ENCODE peak calls at places on chromosomes 11 and 22, in eight cellular contexts. V is bronchial epithelial cell; W is NB4; I is sigmoid colon; Q is activated naive CD4-positive, alpha-beta T cell; E is SW 1271; C is posterior cingulate gyrus; R is neural progenitor cell. H is an unnamed sample.

GRCh38 chr11:61911701-61912529 is 5.5 kb downstream of the RAB3IL1 start:
- DNase-seq in V (no peak), W (no peak), I (peak; percentile 65), Q (no peak), E (no peak), C (no peak), R (no peak), H (no peak)

GRCh38 chr22:43384863-43385262 is 27.0 kb upstream of the MPPED1 start:
- DNase-seq in V (no peak), W (no peak), I (peak; percentile 52), Q (no peak), E (no peak), C (no peak), R (no peak), H (no peak)

GRCh38 chr11:4464216-4465159 is 15.4 kb downstream of the OR52K2 start:
- DNase-seq in V (peak; percentile 73), W (no peak), I (no peak), Q (no peak), E (no peak), C (no peak), R (peak; percentile 12), H (no peak)

GRCh38 chr22:49811014-49811791 is 16.5 kb downstream of the BRD1 start:
- DNase-seq in V (no peak), W (no peak), I (peak; percentile 53), Q (no peak), E (no peak), C (no peak), R (no peak), H (no peak)

GRCh38 chr11:71548716-71549151 is 514 bp downstream of the KRTAP5-9 start:
- DNase-seq in V (no peak), W (peak; percentile 64), I (no peak), Q (no peak), E (no peak), C (no peak), R (peak; percentile 13), H (no peak)

GRCh38 chr22:48084041-48084748 is 1321.7 kb downstream of the TBC1D22A start:
- DNase-seq in V (no peak), W (peak; percentile 14), I (peak; percentile 29), Q (no peak), E (no peak), C (no peak), R (peak; percentile 25), H (no peak)

GRCh38 chr11:74171630-74172465 is 759 bp downstream of the PPME1 start:
- DNase-seq in V (peak; percentile 10), W (peak; percentile 16), I (no peak), Q (no peak), E (no peak), C (no peak), R (no peak), H (no peak)

GRCh38 chr11:128198206-128198605 is 389.2 kb downstream of the ETS1 start:
- DNase-seq in V (no peak), W (no peak), I (no peak), Q (no peak), E (no peak), C (no peak), R (no peak), H (no peak)

GRCh38 chr22:22940961-22941605 is 53.5 kb downstream of the IGLL5 start:
- DNase-seq in V (no peak), W (no peak), I (peak; percentile 59), Q (no peak), E (no peak), C (no peak), R (no peak), H (no peak)

GRCh38 chr11:61919113-61919840 is 1.9 kb upstream of the RAB3IL1 start:
- DNase-seq in V (no peak), W (no peak), I (peak; percentile 57), Q (no peak), E (no peak), C (no peak), R (no peak), H (no peak)

GRCh38 chr11:29166306-29166705 is 850.5 kb downstream of the KCNA4 start:
- DNase-seq in V (no peak), W (no peak), I (no peak), Q (no peak), E (no peak), C (no peak), R (no peak), H (no peak)

GRCh38 chr11:73173755-73174494 is 31.8 kb upstream of the FCHSD2 start:
- DNase-seq in V (no peak), W (no peak), I (peak; percentile 64), Q (no peak), E (no peak), C (no peak), R (no peak), H (no peak)

GRCh38 chr22:27630754-27631153 is 170.8 kb downstream of the MN1 start:
- DNase-seq in V (no peak), W (no peak), I (no peak), Q (no peak), E (no peak), C (no peak), R (peak; percentile 73), H (no peak)

GRCh38 chr11:10019906-10020682 is 273.9 kb downstream of the SBF2 start:
- DNase-seq in V (no peak), W (no peak), I (no peak), Q (no peak), E (no peak), C (no peak), R (no peak), H (no peak)

GRCh38 chr11:121246021-121246768 is 46.4 kb upstream of the SC5D start:
- DNase-seq in V (no peak), W (no peak), I (no peak), Q (no peak), E (no peak), C (no peak), R (peak; percentile 47), H (no peak)

GRCh38 chr11:29554000-29554399 is 462.8 kb downstream of the KCNA4 start:
- DNase-seq in V (peak; percentile 7), W (no peak), I (no peak), Q (no peak), E (no peak), C (no peak), R (no peak), H (no peak)

GRCh38 chr11:31816467-31817053 is 5.4 kb upstream of the PAX6 start:
- DNase-seq in V (no peak), W (no peak), I (peak; percentile 56), Q (no peak), E (no peak), C (no peak), R (peak; percentile 39), H (no peak)

GRCh38 chr11:69810289-69811118 is 8.7 kb downstream of the FGF3 start:
- DNase-seq in V (no peak), W (no peak), I (no peak), Q (no peak), E (no peak), C (no peak), R (no peak), H (no peak)

GRCh38 chr11:117663389-117663788 is 133.6 kb downstream of the DSCAML1 start:
- DNase-seq in V (no peak), W (no peak), I (no peak), Q (no peak), E (no peak), C (peak; percentile 62), R (no peak), H (no peak)

GRCh38 chr11:18632841-18633240 is 1.3 kb downstream of the SPTY2D1 start:
- DNase-seq in V (peak; percentile 10), W (no peak), I (no peak), Q (no peak), E (no peak), C (no peak), R (no peak), H (no peak)

GRCh38 chr11:66981976-66982578 is 7.0 kb downstream of the C11orf86 start:
- DNase-seq in V (peak; percentile 88), W (peak; percentile 80), I (peak; percentile 85), Q (no peak), E (peak; percentile 94), C (peak; percentile 53), R (no peak), H (no peak)

GRCh38 chr22:43861529-43861928 is 784 bp downstream of the SULT4A1 start:
- DNase-seq in V (no peak), W (no peak), I (peak; percentile 39), Q (no peak), E (no peak), C (peak; percentile 55), R (no peak), H (no peak)

GRCh38 chr11:127037001-127037400 is 36.4 kb upstream of the KIRREL3 start:
- DNase-seq in V (no peak), W (no peak), I (no peak), Q (no peak), E (no peak), C (no peak), R (no peak), H (no peak)

GRCh38 chr11:123235687-123236261 is 40.7 kb upstream of the CLMP start:
- DNase-seq in V (no peak), W (no peak), I (peak; percentile 71), Q (no peak), E (no peak), C (no peak), R (no peak), H (no peak)

GRCh38 chr11:76010051-76010450 is 195.0 kb downstream of the UVRAG start:
- DNase-seq in V (peak; percentile 58), W (no peak), I (no peak), Q (no peak), E (no peak), C (no peak), R (no peak), H (no peak)

GRCh38 chr11:22432331-22433065 is 94.3 kb downstream of the SLC17A6 start:
- DNase-seq in V (no peak), W (no peak), I (no peak), Q (no peak), E (no peak), C (peak; percentile 64), R (peak; percentile 32), H (no peak)

GRCh38 chr11:72932132-72932570 is 117.9 kb downstream of the ATG16L2 start:
- DNase-seq in V (no peak), W (no peak), I (no peak), Q (no peak), E (no peak), C (no peak), R (no peak), H (no peak)

GRCh38 chr11:68328374-68329091 is 16.1 kb downstream of the LRP5 start:
- DNase-seq in V (no peak), W (peak; percentile 74), I (peak; percentile 72), Q (no peak), E (no peak), C (peak; percentile 48), R (peak; percentile 88), H (no peak)